ENCODE peak calls at places on chromosomes 12 and 14, in seven cellular contexts. One of them, this sample, is unnamed.

GRCh38 chr12:64670856-64671639 is 60.8 kb downstream of the RASSF3 start:
- DNase-seq in ovary: no peak
- DNase-seq in tibial nerve: no peak
- DNase-seq in A549: no peak
- DNase-seq in NB4: no peak
- DNase-seq in transverse colon: peak; percentile 55
- DNase-seq in adrenal gland: peak; percentile 73
- DNase-seq in this sample: peak; percentile 74

GRCh38 chr14:72523397-72524157 is 370.3 kb downstream of the DPF3 start:
- DNase-seq in ovary: peak; percentile 55
- DNase-seq in tibial nerve: no peak
- DNase-seq in A549: no peak
- DNase-seq in NB4: no peak
- DNase-seq in transverse colon: no peak
- DNase-seq in adrenal gland: peak; percentile 66
- DNase-seq in this sample: no peak

GRCh38 chr14:93042968-93043940 is 72.5 kb downstream of the ITPK1 start:
- DNase-seq in ovary: no peak
- DNase-seq in tibial nerve: no peak
- DNase-seq in A549: peak; percentile 90
- DNase-seq in NB4: no peak
- DNase-seq in transverse colon: peak; percentile 92
- DNase-seq in adrenal gland: peak; percentile 93
- DNase-seq in this sample: peak; percentile 92

GRCh38 chr12:76084277-76085158 is at the start of gene NAP1L1:
- DNase-seq in ovary: peak; percentile 96
- DNase-seq in tibial nerve: peak; percentile 94
- DNase-seq in A549: peak; percentile 95
- DNase-seq in NB4: peak; percentile 99
- DNase-seq in transverse colon: peak; percentile 97
- DNase-seq in adrenal gland: peak; percentile 99
- DNase-seq in this sample: peak; percentile 99

GRCh38 chr12:12480074-12480473 is 82.6 kb downstream of the DUSP16 start:
- DNase-seq in ovary: no peak
- DNase-seq in tibial nerve: no peak
- DNase-seq in A549: no peak
- DNase-seq in NB4: no peak
- DNase-seq in transverse colon: no peak
- DNase-seq in adrenal gland: no peak
- DNase-seq in this sample: no peak

GRCh38 chr12:116384629-116385485 is 107.4 kb upstream of the MED13L start:
- DNase-seq in ovary: no peak
- DNase-seq in tibial nerve: no peak
- DNase-seq in A549: no peak
- DNase-seq in NB4: peak; percentile 89
- DNase-seq in transverse colon: no peak
- DNase-seq in adrenal gland: no peak
- DNase-seq in this sample: no peak

GRCh38 chr14:56119221-56119967 is 1.2 kb downstream of the PELI2 start:
- DNase-seq in ovary: peak; percentile 48
- DNase-seq in tibial nerve: no peak
- DNase-seq in A549: peak; percentile 13
- DNase-seq in NB4: peak; percentile 30
- DNase-seq in transverse colon: peak; percentile 37
- DNase-seq in adrenal gland: peak; percentile 65
- DNase-seq in this sample: peak; percentile 69

GRCh38 chr14:68979722-68980552 is 835 bp upstream of the ACTN1 start:
- DNase-seq in ovary: peak; percentile 54
- DNase-seq in tibial nerve: peak; percentile 32
- DNase-seq in A549: peak; percentile 59
- DNase-seq in NB4: peak; percentile 49
- DNase-seq in transverse colon: peak; percentile 61
- DNase-seq in adrenal gland: peak; percentile 75
- DNase-seq in this sample: no peak

GRCh38 chr12:66092559-66093269 is 37.8 kb downstream of the LLPH start:
- DNase-seq in ovary: no peak
- DNase-seq in tibial nerve: no peak
- DNase-seq in A549: no peak
- DNase-seq in NB4: no peak
- DNase-seq in transverse colon: no peak
- DNase-seq in adrenal gland: no peak
- DNase-seq in this sample: no peak

GRCh38 chr14:103730490-103731035 is 15.0 kb downstream of the ZFYVE21 start:
- DNase-seq in ovary: no peak
- DNase-seq in tibial nerve: no peak
- DNase-seq in A549: no peak
- DNase-seq in NB4: no peak
- DNase-seq in transverse colon: no peak
- DNase-seq in adrenal gland: peak; percentile 95
- DNase-seq in this sample: peak; percentile 34

GRCh38 chr12:68953536-68953935 is 20.6 kb upstream of the CPM start:
- DNase-seq in ovary: no peak
- DNase-seq in tibial nerve: no peak
- DNase-seq in A549: no peak
- DNase-seq in NB4: no peak
- DNase-seq in transverse colon: peak; percentile 51
- DNase-seq in adrenal gland: no peak
- DNase-seq in this sample: no peak

GRCh38 chr12:113070117-113070906 is 13.8 kb downstream of the DTX1 start:
- DNase-seq in ovary: no peak
- DNase-seq in tibial nerve: no peak
- DNase-seq in A549: no peak
- DNase-seq in NB4: peak; percentile 93
- DNase-seq in transverse colon: peak; percentile 44
- DNase-seq in adrenal gland: no peak
- DNase-seq in this sample: peak; percentile 83

GRCh38 chr14:49792618-49793017 is 24.7 kb downstream of the KLHDC2 start:
- DNase-seq in ovary: no peak
- DNase-seq in tibial nerve: no peak
- DNase-seq in A549: no peak
- DNase-seq in NB4: no peak
- DNase-seq in transverse colon: no peak
- DNase-seq in adrenal gland: no peak
- DNase-seq in this sample: no peak

GRCh38 chr12:12718853-12719252 is 1.7 kb downstream of the CDKN1B start:
- DNase-seq in ovary: no peak
- DNase-seq in tibial nerve: no peak
- DNase-seq in A549: no peak
- DNase-seq in NB4: peak; percentile 54
- DNase-seq in transverse colon: no peak
- DNase-seq in adrenal gland: no peak
- DNase-seq in this sample: no peak

GRCh38 chr14:52086755-52087154 is 17.9 kb upstream of the NID2 start:
- DNase-seq in ovary: no peak
- DNase-seq in tibial nerve: no peak
- DNase-seq in A549: no peak
- DNase-seq in NB4: no peak
- DNase-seq in transverse colon: no peak
- DNase-seq in adrenal gland: no peak
- DNase-seq in this sample: no peak

GRCh38 chr12:58314610-58315009 is 373.2 kb downstream of the ATP23 start:
- DNase-seq in ovary: no peak
- DNase-seq in tibial nerve: no peak
- DNase-seq in A549: no peak
- DNase-seq in NB4: no peak
- DNase-seq in transverse colon: no peak
- DNase-seq in adrenal gland: no peak
- DNase-seq in this sample: no peak

GRCh38 chr12:51421266-51421884 is 3.3 kb upstream of the SLC4A8 start:
- DNase-seq in ovary: peak; percentile 56
- DNase-seq in tibial nerve: no peak
- DNase-seq in A549: peak; percentile 60
- DNase-seq in NB4: peak; percentile 71
- DNase-seq in transverse colon: peak; percentile 46
- DNase-seq in adrenal gland: peak; percentile 80
- DNase-seq in this sample: no peak
- TF ChIP-seq CTCF in ovary: peak; percentile 56
- TF ChIP-seq CTCF in tibial nerve: peak; percentile 38
- TF ChIP-seq CTCF in A549: peak; percentile 88
- TF ChIP-seq CTCF in NB4: peak; percentile 69
- TF ChIP-seq CTCF in transverse colon: peak; percentile 35
- TF ChIP-seq CTCF in adrenal gland: peak; percentile 71
- TF ChIP-seq CTCF in this sample: peak; percentile 45

DNA sequence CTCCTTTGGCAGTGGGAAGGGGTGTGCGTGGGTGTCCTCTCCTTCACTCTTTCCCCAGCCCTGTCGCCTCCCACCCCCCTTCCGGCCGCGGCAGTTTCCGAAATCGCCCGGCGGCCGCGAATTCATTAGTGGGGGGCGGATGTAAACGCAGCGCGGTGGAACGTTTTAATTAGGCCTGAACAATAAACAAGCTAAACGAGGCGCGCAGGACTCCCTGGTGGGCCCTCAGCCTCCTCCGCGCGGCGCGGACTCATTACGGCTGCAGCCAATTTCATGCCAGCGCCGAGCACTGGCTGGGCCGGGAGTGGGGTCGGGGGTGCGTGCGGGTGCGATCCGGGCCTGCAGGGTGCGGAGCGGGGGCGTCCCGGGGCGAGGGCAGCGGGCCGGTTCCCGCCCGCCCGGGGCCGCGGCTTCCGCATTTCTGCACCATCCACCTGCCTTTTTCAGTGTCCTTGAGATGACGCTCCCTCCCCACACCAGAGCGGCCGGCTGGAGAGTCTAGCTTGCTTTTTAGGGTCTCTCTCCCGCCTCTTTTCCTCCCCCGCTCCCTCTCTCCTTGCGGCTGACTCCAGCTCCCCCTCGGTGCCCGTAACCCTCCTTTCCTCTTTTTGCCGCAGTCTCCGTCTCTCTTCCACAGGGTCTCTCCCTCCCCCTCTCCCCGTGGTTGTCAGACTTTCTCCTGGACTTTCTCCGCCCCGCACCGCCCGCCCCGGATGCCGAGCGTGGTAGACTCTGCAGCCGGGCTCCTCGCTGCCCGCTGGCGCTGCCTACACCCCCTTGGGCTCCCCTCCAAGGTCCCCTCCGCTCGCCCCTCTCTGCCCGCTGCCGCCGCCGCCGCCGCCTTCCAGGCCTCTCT is at the start of gene CISTR:
- DNase-seq in ovary: peak; percentile 46
- DNase-seq in tibial nerve: no peak
- DNase-seq in A549: no peak
- DNase-seq in NB4: peak; percentile 97
- DNase-seq in transverse colon: peak; percentile 35
- DNase-seq in adrenal gland: no peak
- DNase-seq in this sample: peak; percentile 74
- TF ChIP-seq POLR2A in ovary: no peak
- TF ChIP-seq POLR2A in tibial nerve: no peak
- TF ChIP-seq POLR2A in A549: no peak
- TF ChIP-seq POLR2A in NB4: peak; percentile 15
- TF ChIP-seq POLR2A in transverse colon: no peak
- TF ChIP-seq POLR2A in adrenal gland: no peak
- TF ChIP-seq POLR2A in this sample: no peak

GRCh38 chr12:130459916-130460315 is 122.2 kb downstream of the PIWIL1 start:
- DNase-seq in ovary: no peak
- DNase-seq in tibial nerve: no peak
- DNase-seq in A549: no peak
- DNase-seq in NB4: no peak
- DNase-seq in transverse colon: no peak
- DNase-seq in adrenal gland: no peak
- DNase-seq in this sample: no peak
- TF ChIP-seq CTCF in ovary: no peak
- TF ChIP-seq CTCF in tibial nerve: no peak
- TF ChIP-seq CTCF in A549: no peak
- TF ChIP-seq CTCF in NB4: no peak
- TF ChIP-seq CTCF in transverse colon: no peak
- TF ChIP-seq CTCF in adrenal gland: no peak
- TF ChIP-seq CTCF in this sample: no peak

DNA sequence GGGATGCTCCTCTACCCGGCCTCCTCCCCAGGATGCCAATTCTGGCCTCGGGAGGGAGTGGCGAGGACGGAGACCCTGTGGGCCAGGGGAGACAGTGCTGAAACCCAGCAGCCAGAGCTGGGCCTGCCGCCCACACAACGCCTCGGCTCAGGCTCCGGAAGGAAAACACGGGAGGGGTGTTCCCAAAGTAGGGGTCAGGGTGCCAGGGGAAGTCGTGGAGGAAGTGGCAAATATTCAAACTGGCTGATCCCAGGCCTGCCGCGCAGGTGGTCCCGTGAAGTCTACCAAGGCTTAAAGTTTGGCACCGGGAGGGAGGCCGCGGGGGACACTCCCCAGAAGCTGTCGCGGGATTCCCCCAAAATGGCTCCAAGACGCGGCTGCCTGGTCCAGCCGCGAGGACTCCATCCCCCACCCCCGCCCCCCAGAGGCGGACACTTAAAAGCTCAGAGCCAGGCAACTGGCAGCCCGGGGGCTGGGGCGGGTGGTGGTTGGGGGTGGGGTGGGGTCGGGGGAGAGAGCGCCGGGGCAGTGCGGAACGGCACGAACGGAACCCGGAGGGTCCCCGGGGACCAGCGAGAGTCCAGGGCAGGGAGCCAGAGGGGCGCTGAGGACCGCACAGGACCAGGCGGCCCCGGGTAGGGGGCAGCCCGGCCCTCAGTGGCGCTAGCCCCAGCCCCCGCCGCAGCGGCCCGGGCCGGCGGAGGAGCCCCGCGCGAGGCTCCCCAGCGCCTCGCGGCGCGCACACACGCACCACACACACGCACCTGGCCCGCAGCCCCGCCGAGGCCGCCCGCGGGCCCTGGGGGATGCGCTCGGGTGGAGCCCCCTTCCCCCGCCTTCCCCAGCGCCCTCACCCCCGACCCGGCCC is 20.0 kb downstream of the BEGAIN start:
- DNase-seq in ovary: peak; percentile 48
- DNase-seq in tibial nerve: no peak
- DNase-seq in A549: no peak
- DNase-seq in NB4: no peak
- DNase-seq in transverse colon: no peak
- DNase-seq in adrenal gland: no peak
- DNase-seq in this sample: no peak
- TF ChIP-seq POLR2A in ovary: no peak
- TF ChIP-seq POLR2A in tibial nerve: no peak
- TF ChIP-seq POLR2A in A549: no peak
- TF ChIP-seq POLR2A in NB4: no peak
- TF ChIP-seq POLR2A in transverse colon: no peak
- TF ChIP-seq POLR2A in adrenal gland: no peak
- TF ChIP-seq POLR2A in this sample: no peak

This sample was measured in Peyer's patch.